ENCODE peak calls at places on chromosomes 1 and 21, in nine cellular contexts. X is GM23338, U is fibroblast of mammary gland, R is keratinocyte, Y is lung, E is tibial artery, L is AG04450, K is GM12878, S is ovary. N is an unnamed sample.
A peak's percentile ranks its signal among the peaks of the same experiment; 100 is the strongest.

GRCh38 chr1:119260504-119260903 is 108.1 kb upstream of the HAO2 start:
- DNase-seq in X (no peak), U (no peak), R (no peak), Y (no peak), E (no peak), L (no peak), K (no peak), S (no peak), N (no peak)

GRCh38 chr1:243883551-243883950 is 33.5 kb upstream of the AKT3 start:
- DNase-seq in X (no peak), U (peak; percentile 84), R (no peak), Y (no peak), E (no peak), L (peak; percentile 26), K (no peak), S (no peak), N (peak; percentile 1)

GRCh38 chr1:153390938-153391710 is at the start of gene S100A8:
- DNase-seq in X (no peak), U (no peak), R (no peak), Y (peak; percentile 76), E (peak; percentile 70), L (no peak), K (no peak), S (no peak), N (no peak)

GRCh38 chr1:26032636-26033357 is 11.2 kb downstream of the EXTL1 start:
- DNase-seq in X (no peak), U (no peak), R (no peak), Y (no peak), E (no peak), L (no peak), K (no peak), S (no peak), N (no peak)

GRCh38 chr1:228059536-228060457 is 22.7 kb upstream of the ARF1 start:
- DNase-seq in X (peak; percentile 98), U (peak; percentile 14), R (peak; percentile 76), Y (peak; percentile 99), E (peak; percentile 60), L (no peak), K (no peak), S (peak; percentile 47), N (peak; percentile 21)

GRCh38 chr1:231192620-231193163 is 30.8 kb downstream of the TRIM67 start:
- DNase-seq in X (no peak), U (peak; percentile 4), R (no peak), Y (peak; percentile 88), E (no peak), L (no peak), K (no peak), S (no peak), N (peak; percentile 9)

GRCh38 chr21:32315511-32316362 is 17.1 kb downstream of the MRAP start:
- DNase-seq in X (no peak), U (no peak), R (no peak), Y (no peak), E (no peak), L (no peak), K (no peak), S (no peak), N (no peak)

GRCh38 chr1:3356827-3357457 is 97.5 kb upstream of the ARHGEF16 start:
- DNase-seq in X (peak; percentile 46), U (no peak), R (no peak), Y (no peak), E (no peak), L (no peak), K (no peak), S (no peak), N (no peak)

GRCh38 chr1:160522622-160523345 is at the start of gene SLAMF6:
- DNase-seq in X (no peak), U (no peak), R (no peak), Y (no peak), E (no peak), L (no peak), K (peak; percentile 59), S (no peak), N (no peak)

GRCh38 chr1:111030590-111030989 is 66.9 kb upstream of the LRIF1 start:
- DNase-seq in X (peak; percentile 87), U (peak; percentile 56), R (peak; percentile 13), Y (peak; percentile 47), E (no peak), L (peak; percentile 18), K (peak; percentile 45), S (no peak), N (peak; percentile 61)

GRCh38 chr1:29754608-29755375 is 518.5 kb downstream of the PTPRU start:
- DNase-seq in X (no peak), U (no peak), R (no peak), Y (peak; percentile 18), E (no peak), L (no peak), K (no peak), S (no peak), N (no peak)

DNA sequence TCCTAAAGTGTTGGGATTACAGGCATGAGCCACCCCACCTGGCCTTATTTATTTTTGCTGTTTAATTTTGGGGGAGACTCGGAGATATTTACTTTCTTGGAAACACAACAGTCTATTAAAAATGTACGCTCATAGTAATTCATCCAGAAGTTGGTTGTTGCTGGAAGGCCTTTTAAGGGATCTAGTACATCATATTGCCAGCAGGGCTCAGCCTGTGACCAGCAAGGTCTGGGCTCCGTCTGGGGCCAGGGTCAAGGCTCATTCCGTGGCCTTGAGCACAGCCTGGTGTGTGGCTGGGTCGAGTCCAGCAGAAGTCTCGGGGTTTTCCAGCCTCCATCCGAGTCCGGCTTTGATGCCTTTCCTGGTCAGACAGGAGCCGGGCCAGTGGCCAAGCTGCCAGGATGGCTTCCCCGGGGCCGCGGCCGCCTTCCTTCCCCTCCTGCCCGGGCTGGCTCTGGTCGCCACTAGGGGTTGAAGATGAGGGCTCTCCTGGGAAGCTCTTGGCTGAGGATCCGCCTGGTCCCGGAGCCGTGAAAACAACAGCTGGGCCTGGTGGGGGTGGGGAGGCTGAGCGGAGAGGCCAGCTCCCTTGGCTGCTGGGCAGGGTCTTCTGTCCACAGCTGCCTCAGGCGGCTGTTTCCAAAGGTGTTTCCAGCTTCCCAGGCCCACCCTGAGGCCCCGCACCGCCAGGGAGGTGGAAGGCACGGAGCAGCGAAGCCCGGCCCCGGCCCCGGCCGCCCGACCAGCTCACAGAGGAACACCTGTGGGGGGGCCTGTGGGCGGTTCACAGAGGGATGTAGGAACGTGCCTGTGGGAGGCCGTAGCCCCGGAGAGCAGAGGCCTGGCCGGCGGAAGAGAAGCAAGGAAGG is 5.1 kb upstream of the VWA1 start:
- DNase-seq in X (peak; percentile 74), U (peak; percentile 51), R (no peak), Y (peak; percentile 63), E (peak; percentile 88), L (no peak), K (no peak), S (peak; percentile 97), N (peak; percentile 76)
- H3K4me3 ChIP-seq in X (peak overlapping the region; percentile 28), U (no peak overlapping the region), R (no peak overlapping the region), Y (no peak overlapping the region), E (peak overlapping the region; percentile 25), L (no peak overlapping the region), K (no peak overlapping the region), S (peak overlapping the region; percentile 6), N (no peak overlapping the region)

GRCh38 chr1:19251305-19252196 is at the start of the genes EMC1 and MRTO4:
- DNase-seq in X (peak; percentile 91), U (peak; percentile 76), R (no peak), Y (peak; percentile 85), E (peak; percentile 89), L (peak; percentile 23), K (peak; percentile 65), S (peak; percentile 93), N (peak; percentile 72)
- TF ChIP-seq CTCF in X (no peak), U (no peak), R (no peak), Y (no peak), E (peak; percentile 13), L (no peak), K (no peak), S (no peak), N (no peak)

DNA sequence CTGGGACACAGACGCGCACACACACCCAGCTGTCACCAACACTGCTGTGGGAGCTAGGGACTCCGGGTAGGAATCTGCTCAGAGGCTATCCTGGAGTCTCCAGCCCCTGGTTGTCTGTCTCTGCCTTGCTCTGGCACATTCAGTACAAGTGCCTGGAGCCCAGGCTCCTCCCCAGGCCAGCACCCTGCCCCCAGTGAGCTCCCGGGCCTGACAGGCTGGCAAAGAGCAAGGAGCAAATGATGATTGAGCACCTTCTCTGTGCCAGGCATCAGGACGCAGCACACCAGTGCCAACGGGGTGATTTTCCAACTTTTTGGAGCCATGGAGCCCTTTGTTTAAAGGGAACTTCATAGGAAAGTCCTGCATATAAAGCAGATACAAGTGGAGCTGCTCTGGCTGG is 6.5 kb downstream of the CNTN2 start:
- DNase-seq in X (no peak), U (no peak), R (no peak), Y (no peak), E (no peak), L (no peak), K (no peak), S (no peak), N (no peak)
- H3K4me3 ChIP-seq in X (no peak overlapping the region), U (no peak overlapping the region), R (no peak overlapping the region), Y (no peak overlapping the region), E (no peak overlapping the region), L (no peak overlapping the region), K (no peak overlapping the region), S (no peak overlapping the region), N (no peak overlapping the region)

GRCh38 chr1:234980224-234980656 is 148.4 kb downstream of the TOMM20 start:
- DNase-seq in X (no peak), U (no peak), R (no peak), Y (no peak), E (no peak), L (no peak), K (no peak), S (no peak), N (no peak)

GRCh38 chr1:234976880-234977680 is 151.6 kb downstream of the TOMM20 start:
- DNase-seq in X (no peak), U (no peak), R (no peak), Y (no peak), E (no peak), L (no peak), K (no peak), S (no peak), N (no peak)

GRCh38 chr1:234979316-234980223 is 149.1 kb downstream of the TOMM20 start:
- DNase-seq in X (no peak), U (no peak), R (no peak), Y (no peak), E (peak; percentile 67), L (no peak), K (no peak), S (no peak), N (no peak)

GRCh38 chr1:234977891-234978396 is 150.7 kb downstream of the TOMM20 start:
- DNase-seq in X (no peak), U (no peak), R (no peak), Y (no peak), E (no peak), L (no peak), K (no peak), S (no peak), N (no peak)

DNA sequence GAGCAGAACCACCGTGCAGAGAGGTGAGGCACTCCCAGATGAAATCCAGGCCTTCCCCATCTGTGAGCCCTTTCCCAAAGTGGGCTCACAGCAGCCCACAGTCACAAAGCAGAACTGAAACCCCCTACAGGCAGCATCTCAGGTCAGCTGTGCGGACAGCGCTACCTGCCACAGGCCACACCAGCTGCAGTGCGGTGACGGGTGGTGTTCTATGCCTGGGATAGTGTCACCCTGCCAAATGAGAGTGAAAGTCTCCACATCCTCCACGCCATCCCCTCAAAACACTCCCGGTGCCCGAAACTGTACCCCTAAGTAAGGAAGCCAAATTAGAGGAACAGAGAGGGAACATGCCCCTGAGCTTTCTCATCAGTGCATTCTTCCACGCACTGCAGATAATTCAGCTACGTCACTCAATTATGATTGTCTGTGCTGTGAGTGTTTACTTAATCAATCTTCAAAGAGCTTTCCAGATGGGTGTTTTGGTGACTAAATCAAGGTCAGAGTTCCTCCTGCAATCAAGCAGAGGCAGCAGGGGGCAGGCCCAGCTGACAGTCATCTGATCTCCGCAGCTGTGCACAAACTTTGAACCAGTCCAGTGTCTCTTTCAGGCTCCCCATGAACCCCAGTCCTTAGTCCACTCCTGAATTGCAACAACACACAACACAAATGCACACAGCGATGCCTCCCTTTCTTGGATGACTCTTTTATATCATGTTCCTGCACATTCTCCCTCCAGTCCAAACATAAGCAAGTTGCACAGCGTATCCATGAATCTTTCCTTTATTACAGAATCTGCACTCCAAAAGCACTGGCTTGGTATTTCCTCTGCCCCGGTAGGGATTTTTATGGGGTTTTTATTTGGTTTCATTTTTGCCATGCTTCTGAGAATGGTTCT is 150.0 kb downstream of the TOMM20 start:
- DNase-seq in X (no peak), U (peak; percentile 96), R (no peak), Y (no peak), E (peak; percentile 74), L (no peak), K (peak; percentile 94), S (peak; percentile 56), N (peak; percentile 95)
- TF ChIP-seq CTCF in X (no peak), U (peak; percentile 17), R (no peak), Y (no peak), E (no peak), L (peak; percentile 17), K (no peak), S (no peak), N (no peak)

N was measured in fibroblast of villous mesenchyme.